ENCODE peak calls at places on chromosomes 13 and 19, in six cellular contexts. N is type B pancreatic cell, X is RWPE2, P is A673, O is stomach, E is neural crest cell. S is an unnamed sample.
A peak's percentile ranks its signal among the peaks of the same experiment; 100 is the strongest.

GRCh38 chr19:5957132-5957531 is 20.8 kb downstream of the RANBP3 start:
- DNase-seq in N (no peak), O (no peak), P (no peak), E (no peak), X (no peak), S (no peak)

GRCh38 chr13:112248406-112248760 is 127.8 kb upstream of the SPACA7 start:
- DNase-seq in O (no peak), P (no peak), N (no peak), E (no peak), X (no peak), S (peak; percentile 57)

GRCh38 chr13:46523972-46524737 is 28.8 kb upstream of the LRCH1 start:
- DNase-seq in E (no peak), X (no peak), P (peak; percentile 40), N (no peak), O (no peak), S (no peak)

GRCh38 chr19:13095934-13096890 is 6.4 kb downstream of the LYL1 start:
- DNase-seq in P (no peak), E (no peak), O (no peak), X (peak; percentile 47), N (no peak), S (no peak)

GRCh38 chr19:906480-906879 is 6.5 kb downstream of the R3HDM4 start:
- DNase-seq in X (no peak), P (no peak), O (no peak), N (no peak), E (no peak), S (no peak)

GRCh38 chr13:60356970-60357369 is 40.0 kb upstream of the TDRD3 start:
- DNase-seq in P (no peak), X (no peak), N (no peak), O (no peak), E (no peak), S (no peak)

GRCh38 chr13:39600766-39601165 is 2.2 kb downstream of the LHFPL6 start:
- DNase-seq in N (no peak), E (peak; percentile 23), O (no peak), X (no peak), P (peak; percentile 45), S (no peak)

GRCh38 chr19:58562126-58563033 is 4.0 kb upstream of the UBE2M start:
- DNase-seq in E (no peak), O (peak; percentile 48), P (peak; percentile 51), X (no peak), N (no peak), S (no peak)

GRCh38 chr13:34627499-34627898 is 314.6 kb upstream of the NBEA start:
- DNase-seq in N (no peak), P (no peak), X (no peak), O (no peak), E (no peak), S (no peak)

GRCh38 chr19:14383898-14384669 is 2.8 kb downstream of the ADGRE5 start:
- DNase-seq in P (peak; percentile 66), X (no peak), E (no peak), N (no peak), O (no peak), S (no peak)

GRCh38 chr13:40777166-40777956 is 6.4 kb upstream of the MRPS31 start:
- DNase-seq in P (peak; percentile 75), N (no peak), O (no peak), X (no peak), E (peak; percentile 27), S (peak; percentile 46)

GRCh38 chr19:41426952-41427646 is at the start of gene B3GNT8:
- DNase-seq in P (peak; percentile 32), N (peak; percentile 84), E (peak; percentile 44), O (peak; percentile 86), X (peak; percentile 89), S (no peak)

GRCh38 chr19:34733266-34733825 is 697 bp upstream of the ZNF181 start:
- DNase-seq in E (no peak), N (no peak), X (no peak), O (no peak), P (peak; percentile 82), S (no peak)

GRCh38 chr13:95569966-95570365 is 17.4 kb downstream of the CLDN10 start:
- DNase-seq in N (no peak), E (no peak), O (no peak), P (no peak), X (no peak), S (no peak)

GRCh38 chr19:41564515-41565383 is 11.2 kb upstream of the CEACAM21 start:
- DNase-seq in N (no peak), E (no peak), O (no peak), P (peak; percentile 43), X (no peak), S (peak; percentile 82)

GRCh38 chr19:13022111-13022858 is 27.0 kb downstream of the NFIX start:
- DNase-seq in X (no peak), N (no peak), P (no peak), O (no peak), E (no peak), S (no peak)

DNA sequence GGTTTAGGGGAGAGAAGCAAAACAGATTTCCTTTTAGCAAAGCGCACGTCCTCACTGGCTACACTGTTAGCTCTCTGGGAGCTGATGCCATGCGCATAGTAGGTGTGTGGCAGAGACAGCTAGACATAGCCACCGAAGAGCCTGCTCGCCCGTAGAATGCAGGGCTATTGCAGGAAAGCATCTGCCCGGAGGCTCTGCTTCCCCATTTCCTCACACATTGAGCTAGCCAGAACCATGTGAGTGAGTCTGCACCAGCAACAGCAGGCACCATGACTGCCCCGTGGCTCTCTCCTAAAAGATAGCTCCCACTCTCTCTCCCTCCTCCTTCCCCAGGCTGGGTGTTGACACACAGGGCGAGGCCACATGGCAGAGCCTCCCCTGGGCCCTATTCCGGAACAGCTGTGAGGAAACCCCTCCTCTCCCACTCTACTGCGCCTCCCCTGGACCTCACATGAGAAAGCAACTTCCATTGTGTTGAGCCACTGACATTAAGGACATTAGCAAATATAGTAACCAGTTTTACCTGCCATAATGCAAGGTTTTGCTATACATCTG is 52.3 kb upstream of the ATP12A start:
- DNase-seq in O (no peak), P (peak; percentile 21), E (no peak), N (no peak), X (no peak), S (no peak)
- TF ChIP-seq CTCF in O (no peak), P (peak; percentile 22), E (no peak), N (no peak), X (no peak), S (no peak)

GRCh38 chr19:45473366-45474190 is 5.8 kb downstream of the FOSB start:
- DNase-seq in O (no peak), N (no peak), E (no peak), X (no peak), P (no peak), S (no peak)
- TF ChIP-seq CTCF in O (no peak), N (no peak), E (no peak), X (no peak), P (no peak), S (no peak)

GRCh38 chr19:35904312-35905068 is 2.2 kb downstream of the HCST start:
- DNase-seq in O (no peak), E (no peak), N (no peak), X (no peak), P (no peak), S (no peak)
- TF ChIP-seq CTCF in O (no peak), E (no peak), N (no peak), X (no peak), P (no peak), S (no peak)

DNA sequence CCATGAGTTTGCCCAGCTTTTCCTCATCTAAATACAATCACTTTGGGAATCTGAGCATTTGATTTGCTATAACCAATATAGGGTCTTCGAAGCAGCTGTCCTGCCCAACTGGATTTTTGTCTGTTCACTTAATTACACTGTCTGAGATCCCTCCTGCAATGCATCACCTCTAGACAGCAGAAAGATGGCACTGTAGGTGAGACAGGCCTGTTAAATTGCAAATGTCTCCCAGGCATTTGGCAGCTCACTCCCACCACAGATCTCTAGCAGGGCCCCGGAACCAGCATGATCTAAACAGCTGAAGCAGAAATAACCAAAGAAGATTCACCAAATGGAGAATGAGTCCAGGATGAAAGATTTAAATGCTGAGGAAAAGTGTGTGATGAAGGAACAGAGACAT is 41.9 kb upstream of the SERPINE3 start:
- DNase-seq in X (no peak), P (no peak), E (no peak), N (no peak), O (no peak), S (no peak)
- TF ChIP-seq CTCF in X (no peak), P (no peak), E (no peak), N (no peak), O (no peak), S (no peak)

GRCh38 chr19:2164020-2164988 is 571 bp downstream of the DOT1L start:
- DNase-seq in E (peak; percentile 28), P (peak; percentile 51), N (no peak), O (no peak), X (no peak), S (no peak)

GRCh38 chr19:2170219-2170618 is 6.5 kb downstream of the DOT1L start:
- DNase-seq in N (no peak), O (no peak), E (no peak), P (no peak), X (no peak), S (no peak)

GRCh38 chr19:2168619-2169424 is 5.1 kb downstream of the DOT1L start:
- DNase-seq in X (peak; percentile 95), E (peak; percentile 58), O (peak; percentile 96), P (no peak), N (peak; percentile 79), S (peak; percentile 93)

GRCh38 chr19:2167896-2168618 is 4.3 kb downstream of the DOT1L start:
- DNase-seq in X (no peak), N (no peak), P (no peak), E (no peak), O (peak; percentile 40), S (no peak)

GRCh38 chr19:2166741-2167738 is 3.3 kb downstream of the DOT1L start:
- DNase-seq in O (peak; percentile 95), E (no peak), X (no peak), N (no peak), P (no peak), S (no peak)
- TF ChIP-seq CTCF in O (no peak), E (no peak), X (no peak), N (no peak), P (no peak), S (no peak)

GRCh38 chr13:111175948-111176347 is 60.8 kb downstream of the ARHGEF7 start:
- DNase-seq in O (no peak), P (no peak), N (no peak), E (no peak), X (no peak), S (no peak)
- TF ChIP-seq CTCF in O (no peak), P (no peak), N (no peak), E (no peak), X (no peak), S (no peak)

GRCh38 chr19:20278342-20278741 is 111.3 kb downstream of the ZNF486 start:
- DNase-seq in E (peak; percentile 2), N (no peak), P (no peak), O (peak; percentile 43), X (no peak), S (no peak)
- TF ChIP-seq CTCF in E (peak; percentile 68), N (peak; percentile 71), P (no peak), O (peak; percentile 48), X (no peak), S (peak; percentile 59)

S was measured in osteocyte.